ENCODE peak calls at places on chromosome 19, in nine cellular contexts. One of them, this sample, is unnamed.

GRCh38 chr19:58552655-58553054 is 2.2 kb downstream of the CHMP2A start:
- DNase-seq in sigmoid colon: no peak
- DNase-seq in esophagus muscularis mucosa: no peak
- DNase-seq in K562: no peak
- DNase-seq in HepG2: no peak
- DNase-seq in breast epithelium: no peak
- DNase-seq in HCT116: no peak
- DNase-seq in prostate gland: no peak
- DNase-seq in transverse colon: no peak
- DNase-seq in this sample: no peak

GRCh38 chr19:48487544-48487943 is 18.4 kb downstream of the CYTH2 start:
- DNase-seq in breast epithelium: no peak
- DNase-seq in HepG2: peak
- DNase-seq in esophagus muscularis mucosa: no peak
- DNase-seq in K562: no peak
- DNase-seq in transverse colon: no peak
- DNase-seq in HCT116: no peak
- DNase-seq in prostate gland: no peak
- DNase-seq in sigmoid colon: no peak
- DNase-seq in this sample: no peak

GRCh38 chr19:46610851-46611770 is 10.0 kb downstream of the CALM3 start:
- DNase-seq in K562: no peak
- DNase-seq in HCT116: no peak
- DNase-seq in prostate gland: no peak
- DNase-seq in transverse colon: peak
- DNase-seq in esophagus muscularis mucosa: no peak
- DNase-seq in breast epithelium: no peak
- DNase-seq in sigmoid colon: peak
- DNase-seq in HepG2: no peak
- DNase-seq in this sample: peak

GRCh38 chr19:33201473-33201872 is 7.3 kb downstream of the LRP3 start:
- DNase-seq in breast epithelium: no peak
- DNase-seq in HCT116: no peak
- DNase-seq in esophagus muscularis mucosa: no peak
- DNase-seq in HepG2: no peak
- DNase-seq in K562: no peak
- DNase-seq in sigmoid colon: no peak
- DNase-seq in transverse colon: no peak
- DNase-seq in prostate gland: no peak
- DNase-seq in this sample: no peak

GRCh38 chr19:11576186-11576585 is 1.3 kb downstream of the ACP5 start:
- DNase-seq in esophagus muscularis mucosa: no peak
- DNase-seq in K562: no peak
- DNase-seq in breast epithelium: no peak
- DNase-seq in HepG2: no peak
- DNase-seq in HCT116: no peak
- DNase-seq in transverse colon: no peak
- DNase-seq in prostate gland: no peak
- DNase-seq in sigmoid colon: no peak
- DNase-seq in this sample: peak

GRCh38 chr19:6103217-6103644 is 7.1 kb downstream of the RFX2 start:
- DNase-seq in prostate gland: peak
- DNase-seq in breast epithelium: peak
- DNase-seq in transverse colon: peak
- DNase-seq in K562: no peak
- DNase-seq in HepG2: no peak
- DNase-seq in sigmoid colon: peak
- DNase-seq in esophagus muscularis mucosa: peak
- DNase-seq in HCT116: no peak
- DNase-seq in this sample: no peak

GRCh38 chr19:11982526-11982925 is 17.7 kb downstream of the ZNF763 start:
- DNase-seq in esophagus muscularis mucosa: no peak
- DNase-seq in transverse colon: no peak
- DNase-seq in sigmoid colon: no peak
- DNase-seq in K562: no peak
- DNase-seq in HepG2: no peak
- DNase-seq in prostate gland: no peak
- DNase-seq in HCT116: no peak
- DNase-seq in breast epithelium: no peak
- DNase-seq in this sample: no peak

GRCh38 chr19:31329819-31330218 is 19.4 kb downstream of the TSHZ3 start:
- DNase-seq in esophagus muscularis mucosa: no peak
- DNase-seq in K562: no peak
- DNase-seq in sigmoid colon: no peak
- DNase-seq in breast epithelium: no peak
- DNase-seq in transverse colon: no peak
- DNase-seq in HepG2: no peak
- DNase-seq in HCT116: no peak
- DNase-seq in prostate gland: no peak
- DNase-seq in this sample: no peak

GRCh38 chr19:7348587-7349230 is at the start of gene ARHGEF18:
- DNase-seq in transverse colon: peak
- DNase-seq in prostate gland: no peak
- DNase-seq in HCT116: no peak
- DNase-seq in HepG2: no peak
- DNase-seq in sigmoid colon: peak
- DNase-seq in esophagus muscularis mucosa: no peak
- DNase-seq in K562: no peak
- DNase-seq in breast epithelium: no peak
- DNase-seq in this sample: peak

GRCh38 chr19:48560095-48560530 is 8.1 kb downstream of the SULT2B1 start:
- DNase-seq in transverse colon: no peak
- DNase-seq in HepG2: peak
- DNase-seq in sigmoid colon: no peak
- DNase-seq in prostate gland: no peak
- DNase-seq in esophagus muscularis mucosa: no peak
- DNase-seq in breast epithelium: no peak
- DNase-seq in HCT116: no peak
- DNase-seq in K562: peak
- DNase-seq in this sample: no peak

GRCh38 chr19:1649706-1650626 is 2.4 kb downstream of the TCF3 start:
- DNase-seq in HCT116: no peak
- DNase-seq in HepG2: no peak
- DNase-seq in K562: no peak
- DNase-seq in breast epithelium: no peak
- DNase-seq in esophagus muscularis mucosa: no peak
- DNase-seq in transverse colon: no peak
- DNase-seq in prostate gland: no peak
- DNase-seq in sigmoid colon: no peak
- DNase-seq in this sample: peak

GRCh38 chr19:41427647-41428480 is 690 bp upstream of the B3GNT8 start:
- DNase-seq in HCT116: no peak
- DNase-seq in sigmoid colon: no peak
- DNase-seq in breast epithelium: no peak
- DNase-seq in prostate gland: peak
- DNase-seq in esophagus muscularis mucosa: no peak
- DNase-seq in K562: peak
- DNase-seq in transverse colon: peak
- DNase-seq in HepG2: no peak
- DNase-seq in this sample: no peak

GRCh38 chr19:35657904-35658700 is 8.2 kb upstream of the UPK1A start:
- DNase-seq in breast epithelium: no peak
- DNase-seq in esophagus muscularis mucosa: no peak
- DNase-seq in sigmoid colon: no peak
- DNase-seq in K562: peak
- DNase-seq in HepG2: no peak
- DNase-seq in HCT116: no peak
- DNase-seq in prostate gland: no peak
- DNase-seq in transverse colon: no peak
- DNase-seq in this sample: no peak

DNA sequence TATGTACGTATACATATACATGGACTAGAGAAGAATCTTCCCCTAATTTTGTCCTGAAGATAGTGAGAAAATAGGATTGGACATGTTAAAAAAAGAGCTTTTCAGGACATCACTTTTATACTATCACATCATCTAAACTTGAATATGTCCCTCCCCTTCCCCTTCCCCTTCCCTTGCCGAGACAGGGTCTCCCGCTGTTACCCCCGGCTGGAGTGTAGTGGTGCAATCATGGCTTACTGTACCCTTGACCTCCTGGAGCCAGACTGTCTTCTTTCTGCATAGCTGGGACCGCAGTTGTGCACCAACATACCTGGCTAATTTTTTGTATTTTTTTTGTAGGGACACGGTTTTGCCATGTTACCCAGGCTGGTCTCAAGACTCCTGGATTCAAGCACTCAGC is 6.6 kb downstream of the HNRNPM start:
- DNase-seq in K562: no peak
- DNase-seq in sigmoid colon: no peak
- DNase-seq in prostate gland: no peak
- DNase-seq in breast epithelium: no peak
- DNase-seq in HCT116: no peak
- DNase-seq in esophagus muscularis mucosa: no peak
- DNase-seq in transverse colon: no peak
- DNase-seq in HepG2: peak
- DNase-seq in this sample: no peak
- H3K27ac ChIP-seq in K562: no peak
- H3K27ac ChIP-seq in sigmoid colon: no peak
- H3K27ac ChIP-seq in prostate gland: no peak
- H3K27ac ChIP-seq in breast epithelium: no peak
- H3K27ac ChIP-seq in HCT116: no peak
- H3K27ac ChIP-seq in esophagus muscularis mucosa: no peak
- H3K27ac ChIP-seq in transverse colon: no peak
- H3K27ac ChIP-seq in HepG2: peak
- H3K27ac ChIP-seq in this sample: no peak

DNA sequence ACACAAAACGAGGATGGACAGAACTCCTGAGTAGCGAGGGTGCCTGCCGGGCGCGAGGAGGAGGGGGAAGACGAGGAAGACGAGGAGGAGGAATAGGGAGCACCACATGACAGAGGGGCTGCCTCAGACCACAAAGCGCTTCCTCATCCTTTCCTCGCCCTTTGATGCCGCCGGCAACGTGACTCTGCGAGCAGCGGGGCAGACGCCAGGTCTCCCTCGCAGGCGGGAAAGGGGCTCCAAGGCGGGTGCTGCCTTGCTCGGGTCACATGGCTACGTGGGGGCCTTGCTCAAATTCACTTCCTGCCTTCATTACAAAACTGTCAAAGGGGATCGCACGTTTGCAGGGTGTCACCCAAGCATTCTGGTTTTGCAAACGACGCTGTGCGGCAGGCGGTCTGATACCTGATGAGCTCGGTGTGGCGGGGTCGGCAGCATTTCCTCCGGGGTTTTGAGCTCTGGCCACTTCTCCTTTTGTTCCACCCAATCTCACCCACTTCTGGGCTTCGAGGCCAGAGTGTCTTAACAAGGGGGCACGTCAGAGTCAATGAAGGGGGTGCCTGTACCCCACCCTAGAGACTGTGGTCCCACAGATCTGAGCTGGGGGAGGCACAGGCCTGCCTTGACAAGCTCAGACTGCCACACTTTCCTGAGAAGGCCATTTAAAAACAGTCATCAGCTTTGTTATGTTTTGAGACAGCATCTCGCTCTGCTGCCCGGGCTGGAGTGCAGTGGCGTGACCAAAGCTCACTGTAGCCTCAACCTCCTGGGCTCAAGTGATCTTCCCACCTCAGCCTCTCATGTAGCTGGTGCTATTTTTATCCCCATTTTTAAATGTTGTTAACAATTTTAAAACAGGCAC is 14.9 kb downstream of the MAP2K2 start:
- DNase-seq in HCT116: no peak
- DNase-seq in prostate gland: no peak
- DNase-seq in breast epithelium: no peak
- DNase-seq in esophagus muscularis mucosa: no peak
- DNase-seq in HepG2: no peak
- DNase-seq in sigmoid colon: no peak
- DNase-seq in transverse colon: peak
- DNase-seq in K562: no peak
- DNase-seq in this sample: peak
- TF ChIP-seq POLR2AphosphoS5 in HCT116: no peak
- TF ChIP-seq POLR2AphosphoS5 in prostate gland: no peak
- TF ChIP-seq POLR2AphosphoS5 in breast epithelium: no peak
- TF ChIP-seq POLR2AphosphoS5 in esophagus muscularis mucosa: no peak
- TF ChIP-seq POLR2AphosphoS5 in HepG2: no peak
- TF ChIP-seq POLR2AphosphoS5 in sigmoid colon: no peak
- TF ChIP-seq POLR2AphosphoS5 in transverse colon: peak
- TF ChIP-seq POLR2AphosphoS5 in K562: no peak
- TF ChIP-seq POLR2AphosphoS5 in this sample: peak

DNA sequence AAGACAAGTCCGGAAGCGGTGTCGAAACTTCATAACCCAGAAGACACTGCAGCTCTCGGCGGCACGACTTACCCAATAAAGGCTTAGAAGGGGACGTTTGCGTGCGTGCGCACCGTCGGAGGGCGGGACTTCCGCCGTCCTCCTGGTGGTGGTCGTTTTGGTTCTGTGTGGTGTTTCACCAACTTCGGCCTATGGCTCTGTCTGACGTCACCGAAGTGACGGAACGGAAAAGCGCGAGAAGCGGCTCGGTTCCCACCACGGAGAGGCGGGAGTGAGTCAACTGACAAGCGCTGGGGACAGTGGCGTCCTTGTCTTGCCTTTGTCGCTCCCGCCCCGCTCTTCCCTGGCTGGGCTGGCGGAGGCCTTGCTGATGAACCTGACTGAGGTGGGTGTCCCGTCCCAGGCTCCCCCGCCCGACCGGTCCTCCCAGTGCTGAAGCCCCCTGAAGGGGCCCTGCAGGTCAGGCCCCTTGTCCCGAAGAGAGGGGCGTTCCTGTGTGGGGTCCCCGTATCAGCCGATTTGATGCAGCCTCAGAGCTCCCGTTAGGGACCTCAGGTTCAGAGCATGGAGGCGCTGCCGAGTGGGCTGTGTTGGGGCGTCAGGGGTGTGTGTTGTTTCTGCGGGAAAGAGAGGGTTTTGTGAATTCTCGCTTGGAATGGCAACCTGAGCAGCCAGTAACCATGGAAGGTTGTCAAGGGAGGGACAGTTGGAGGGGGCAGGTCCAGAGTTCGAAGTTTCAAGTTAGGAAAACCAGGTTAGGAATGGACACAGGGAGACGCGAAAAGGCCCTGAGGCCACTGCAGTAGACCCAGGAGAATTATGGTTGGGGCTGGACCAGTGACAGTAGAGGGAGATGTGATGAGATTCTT is at the start of gene ZNF548:
- DNase-seq in transverse colon: peak
- DNase-seq in breast epithelium: peak
- DNase-seq in HepG2: peak
- DNase-seq in K562: peak
- DNase-seq in esophagus muscularis mucosa: peak
- DNase-seq in HCT116: peak
- DNase-seq in sigmoid colon: peak
- DNase-seq in prostate gland: peak
- DNase-seq in this sample: peak
- TF ChIP-seq POLR2A in transverse colon: peak
- TF ChIP-seq POLR2A in breast epithelium: peak
- TF ChIP-seq POLR2A in HepG2: peak
- TF ChIP-seq POLR2A in K562: peak
- TF ChIP-seq POLR2A in esophagus muscularis mucosa: peak
- TF ChIP-seq POLR2A in HCT116: peak
- TF ChIP-seq POLR2A in sigmoid colon: peak
- TF ChIP-seq POLR2A in prostate gland: peak
- TF ChIP-seq POLR2A in this sample: peak

GRCh38 chr19:18117692-18118378 is 20.3 kb downstream of the MAST3 start:
- DNase-seq in esophagus muscularis mucosa: peak
- DNase-seq in breast epithelium: peak
- DNase-seq in HCT116: peak
- DNase-seq in K562: peak
- DNase-seq in transverse colon: peak
- DNase-seq in HepG2: peak
- DNase-seq in prostate gland: peak
- DNase-seq in sigmoid colon: peak
- DNase-seq in this sample: peak
- H3K27ac ChIP-seq in esophagus muscularis mucosa: peak
- H3K27ac ChIP-seq in breast epithelium: peak
- H3K27ac ChIP-seq in HCT116: peak
- H3K27ac ChIP-seq in K562: peak
- H3K27ac ChIP-seq in transverse colon: peak
- H3K27ac ChIP-seq in HepG2: peak
- H3K27ac ChIP-seq in prostate gland: peak
- H3K27ac ChIP-seq in sigmoid colon: peak
- H3K27ac ChIP-seq in this sample: peak

GRCh38 chr19:10334340-10335148 is 1.2 kb upstream of the RAVER1 start:
- DNase-seq in sigmoid colon: peak
- DNase-seq in prostate gland: peak
- DNase-seq in breast epithelium: peak
- DNase-seq in HCT116: peak
- DNase-seq in transverse colon: peak
- DNase-seq in HepG2: peak
- DNase-seq in esophagus muscularis mucosa: peak
- DNase-seq in K562: peak
- DNase-seq in this sample: peak
- TF ChIP-seq POLR2AphosphoS5 in sigmoid colon: peak
- TF ChIP-seq POLR2AphosphoS5 in prostate gland: peak
- TF ChIP-seq POLR2AphosphoS5 in breast epithelium: no peak
- TF ChIP-seq POLR2AphosphoS5 in HCT116: peak
- TF ChIP-seq POLR2AphosphoS5 in transverse colon: peak
- TF ChIP-seq POLR2AphosphoS5 in HepG2: peak
- TF ChIP-seq POLR2AphosphoS5 in esophagus muscularis mucosa: peak
- TF ChIP-seq POLR2AphosphoS5 in K562: peak
- TF ChIP-seq POLR2AphosphoS5 in this sample: peak